ENCODE peak calls at places on chromosome 3, in eight cellular contexts. N is stomach, L is endothelial cell of umbilical vein, M is IMR-90, Y is heart left ventricle, V is spleen, D is ovary, B is HCT116. Z is an unnamed sample.

GRCh38 chr3:13877911-13878710 is 1.8 kb downstream of the WNT7A start:
- DNase-seq in N (no peak), L (no peak), M (no peak), Y (no peak), V (no peak), D (no peak), B (no peak), Z (no peak)

GRCh38 chr3:122078235-122078935 is 23.2 kb downstream of the CD86 start:
- DNase-seq in N (no peak), L (no peak), M (no peak), Y (no peak), V (no peak), D (no peak), B (no peak), Z (no peak)

GRCh38 chr3:143957447-143957846 is 14.2 kb upstream of the DIPK2A start:
- DNase-seq in N (no peak), L (no peak), M (no peak), Y (no peak), V (no peak), D (no peak), B (no peak), Z (no peak)

GRCh38 chr3:197309528-197310361 is 11.3 kb upstream of the DLG1 start:
- DNase-seq in N (no peak), L (peak; percentile 75), M (peak; percentile 93), Y (no peak), V (no peak), D (no peak), B (peak; percentile 28), Z (no peak)

GRCh38 chr3:46091971-46092703 is 64.9 kb upstream of the XCR1 start:
- DNase-seq in N (no peak), L (no peak), M (no peak), Y (no peak), V (no peak), D (no peak), B (no peak), Z (no peak)

GRCh38 chr3:97821413-97821809 is 400 bp upstream of the CRYBG3 start:
- DNase-seq in N (peak; percentile 45), L (no peak), M (no peak), Y (peak; percentile 50), V (peak; percentile 90), D (peak; percentile 34), B (no peak), Z (no peak)

GRCh38 chr3:158267015-158267414 is 157.1 kb downstream of the RSRC1 start:
- DNase-seq in N (no peak), L (no peak), M (no peak), Y (no peak), V (no peak), D (no peak), B (no peak), Z (no peak)

GRCh38 chr3:48595526-48596121 is 495 bp upstream of the COL7A1 start:
- DNase-seq in N (peak; percentile 34), L (peak; percentile 20), M (peak; percentile 86), Y (peak; percentile 64), V (no peak), D (peak; percentile 70), B (no peak), Z (peak; percentile 93)

GRCh38 chr3:35335703-35336102 is 303.6 kb upstream of the ARPP21 start:
- DNase-seq in N (no peak), L (no peak), M (no peak), Y (no peak), V (no peak), D (no peak), B (no peak), Z (no peak)

GRCh38 chr3:11001658-11002021 is 9.1 kb downstream of the SLC6A1 start:
- DNase-seq in N (no peak), L (no peak), M (no peak), Y (no peak), V (no peak), D (no peak), B (no peak), Z (no peak)

GRCh38 chr3:21357241-21357640 is 393.8 kb downstream of the ZNF385D start:
- DNase-seq in N (no peak), L (no peak), M (no peak), Y (no peak), V (no peak), D (no peak), B (no peak), Z (no peak)

GRCh38 chr3:66499881-66500574 is 794 bp downstream of the LRIG1 start:
- DNase-seq in N (peak; percentile 34), L (no peak), M (peak; percentile 43), Y (peak; percentile 42), V (peak; percentile 90), D (peak; percentile 30), B (no peak), Z (peak; percentile 37)

GRCh38 chr3:58404396-58404795 is 29.2 kb downstream of the PDHB start:
- DNase-seq in N (no peak), L (no peak), M (peak; percentile 79), Y (no peak), V (no peak), D (no peak), B (no peak), Z (no peak)

GRCh38 chr3:163043074-163043473 is 1546.5 kb downstream of the OTOL1 start:
- DNase-seq in N (no peak), L (no peak), M (peak; percentile 19), Y (no peak), V (no peak), D (no peak), B (peak; percentile 18), Z (no peak)

GRCh38 chr3:41131224-41131623 is 68.1 kb upstream of the CTNNB1 start:
- DNase-seq in N (no peak), L (no peak), M (no peak), Y (no peak), V (no peak), D (no peak), B (no peak), Z (no peak)

GRCh38 chr3:196169836-196170240 is 41.4 kb downstream of the ZDHHC19 start:
- DNase-seq in N (no peak), L (no peak), M (no peak), Y (no peak), V (peak; percentile 73), D (no peak), B (no peak), Z (no peak)

GRCh38 chr3:169041677-169042171 is 621.8 kb downstream of the MECOM start:
- DNase-seq in N (no peak), L (peak; percentile 87), M (peak; percentile 80), Y (no peak), V (no peak), D (no peak), B (peak; percentile 19), Z (no peak)

GRCh38 chr3:65793495-65794200 is 245.1 kb downstream of the MAGI1 start:
- DNase-seq in N (no peak), L (no peak), M (peak; percentile 41), Y (no peak), V (no peak), D (no peak), B (no peak), Z (peak; percentile 8)

GRCh38 chr3:49805367-49805782 is 2.3 kb downstream of the INKA1 start:
- DNase-seq in N (peak; percentile 83), L (peak; percentile 93), M (peak; percentile 56), Y (peak; percentile 92), V (peak; percentile 89), D (peak; percentile 84), B (no peak), Z (no peak)

GRCh38 chr3:27511724-27512422 is 27.7 kb upstream of the SLC4A7 start:
- DNase-seq in N (no peak), L (no peak), M (no peak), Y (no peak), V (no peak), D (no peak), B (no peak), Z (no peak)
- TF ChIP-seq POLR2A in N (no peak), L (no peak), M (no peak), Y (no peak), V (no peak), D (no peak), B (no peak), Z (no peak)

DNA sequence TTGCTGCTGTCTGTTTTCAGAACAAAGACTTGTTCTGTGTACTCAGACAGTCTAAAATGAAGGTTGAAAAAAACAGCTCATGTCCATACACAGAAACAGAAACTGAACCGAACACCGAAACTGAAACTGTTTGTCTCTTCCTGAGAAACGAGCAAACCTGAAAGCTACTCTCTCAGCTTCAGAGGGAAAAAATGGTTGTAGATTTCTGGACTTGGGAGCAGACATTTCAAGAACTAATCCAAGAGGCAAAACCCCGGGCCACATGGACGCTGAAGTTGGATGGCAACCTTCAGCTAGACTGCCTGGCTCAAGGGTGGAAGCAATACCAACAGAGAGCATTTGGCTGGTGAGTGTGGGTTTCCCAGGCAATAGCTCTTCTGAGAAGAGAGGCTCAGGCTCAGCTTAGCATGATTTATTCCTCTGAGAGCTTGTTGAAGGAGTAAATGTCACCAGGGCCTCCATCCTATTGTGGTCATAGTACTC is at the start of gene RTP4:
- DNase-seq in N (no peak), L (peak; percentile 61), M (peak; percentile 10), Y (no peak), V (no peak), D (no peak), B (no peak), Z (no peak)
- TF ChIP-seq POLR2A in N (no peak), L (no peak), M (no peak), Y (no peak), V (no peak), D (no peak), B (no peak), Z (no peak)

GRCh38 chr3:16522820-16523219 is 9.3 kb upstream of the RFTN1 start:
- DNase-seq in N (no peak), L (no peak), M (no peak), Y (no peak), V (no peak), D (no peak), B (no peak), Z (no peak)

GRCh38 chr3:16524196-16524595 is 10.7 kb upstream of the RFTN1 start:
- DNase-seq in N (no peak), L (no peak), M (no peak), Y (no peak), V (no peak), D (no peak), B (no peak), Z (no peak)

GRCh38 chr3:16520636-16521579 is 7.4 kb upstream of the RFTN1 start:
- DNase-seq in N (no peak), L (no peak), M (no peak), Y (no peak), V (no peak), D (no peak), B (no peak), Z (no peak)

GRCh38 chr3:16523778-16524177 is 10.3 kb upstream of the RFTN1 start:
- DNase-seq in N (no peak), L (no peak), M (peak; percentile 62), Y (no peak), V (no peak), D (no peak), B (no peak), Z (no peak)

DNA sequence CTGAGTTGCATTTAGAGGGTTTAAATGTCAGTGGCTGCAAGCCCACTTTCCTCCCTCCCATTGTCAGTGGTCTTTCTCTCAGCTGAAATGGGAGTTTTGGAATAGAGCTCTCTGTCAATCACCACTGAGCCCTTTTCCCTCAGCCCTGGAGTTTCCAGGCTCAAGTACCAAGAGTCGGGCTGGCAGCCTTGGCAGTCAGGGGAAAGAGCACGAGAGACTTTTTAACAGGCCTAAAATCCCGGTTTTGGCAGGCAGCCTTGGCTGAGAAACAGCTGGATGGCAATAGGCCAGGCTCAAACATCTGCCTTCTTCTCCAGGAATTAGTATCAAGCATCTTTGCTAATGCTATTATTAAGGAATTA is 8.1 kb upstream of the RFTN1 start:
- DNase-seq in N (no peak), L (no peak), M (no peak), Y (no peak), V (no peak), D (no peak), B (no peak), Z (no peak)
- TF ChIP-seq POLR2A in N (no peak), L (no peak), M (no peak), Y (no peak), V (no peak), D (no peak), B (no peak), Z (no peak)

GRCh38 chr3:9791790-9792404 is 376 bp downstream of the TADA3 start:
- DNase-seq in N (no peak), L (no peak), M (no peak), Y (no peak), V (no peak), D (no peak), B (no peak), Z (no peak)
- TF ChIP-seq POLR2A in N (no peak), L (no peak), M (peak; percentile 11), Y (no peak), V (no peak), D (no peak), B (no peak), Z (no peak)